ENCODE peak calls at places on chromosomes 6 and 20, in five cellular contexts. P is endodermal cell, U is HAP-1, F is HCT116, H is tibial artery. Y is an unnamed sample. For H3K9me3, the result is how much of the 10 kb centered on the place peaks cover.

GRCh38 chr20:58567437-58567836 is 52.2 kb upstream of the APCDD1L start:
- DNase-seq in P (no peak), U (no peak), F (no peak), H (no peak), Y (no peak)

GRCh38 chr6:94272327-94272726 is 853.0 kb upstream of the EPHA7 start:
- DNase-seq in P (no peak), U (no peak), F (no peak), H (no peak), Y (no peak)

GRCh38 chr6:164612731-164613130 is 696.7 kb downstream of the C6orf118 start:
- DNase-seq in P (no peak), U (no peak), F (no peak), H (no peak), Y (no peak)

GRCh38 chr6:7727951-7728854 is 2.3 kb downstream of the BMP6 start:
- DNase-seq in P (peak), U (peak), F (no peak), H (no peak), Y (no peak)

GRCh38 chr20:10729785-10730184 is 56.0 kb upstream of the JAG1 start:
- DNase-seq in P (no peak), U (no peak), F (no peak), H (no peak), Y (no peak)

GRCh38 chr6:11775791-11776409 is 2.7 kb downstream of the ADTRP start:
- DNase-seq in P (peak), U (no peak), F (no peak), H (no peak), Y (no peak)

GRCh38 chr20:47778398-47779354 is 6.6 kb downstream of the SULF2 start:
- DNase-seq in P (no peak), U (no peak), F (no peak), H (no peak), Y (no peak)

GRCh38 chr6:2434116-2434515 is 188.7 kb upstream of the GMDS start:
- DNase-seq in P (no peak), U (no peak), F (peak), H (no peak), Y (no peak)

GRCh38 chr6:56475736-56476457 is 166.8 kb downstream of the DST start:
- DNase-seq in P (no peak), U (no peak), F (no peak), H (no peak), Y (no peak)

GRCh38 chr6:36855750-36856149 is 16.5 kb upstream of the CPNE5 start:
- DNase-seq in P (peak), U (no peak), F (no peak), H (no peak), Y (no peak)

GRCh38 chr6:35552285-35552917 is 39.7 kb upstream of the TULP1 start:
- DNase-seq in P (peak), U (peak), F (peak), H (no peak), Y (peak)

GRCh38 chr6:168671863-168672546 is 231.0 kb downstream of the SMOC2 start:
- DNase-seq in P (no peak), U (no peak), F (no peak), H (no peak), Y (no peak)

GRCh38 chr6:161432546-161432945 is 158.7 kb upstream of the AGPAT4 start:
- DNase-seq in P (no peak), U (no peak), F (no peak), H (no peak), Y (no peak)

GRCh38 chr20:34984756-34985261 is 29.1 kb downstream of the MYH7B start:
- DNase-seq in P (no peak), U (no peak), F (no peak), H (no peak), Y (no peak)

GRCh38 chr6:163814494-163815364 is 400.2 kb downstream of the QKI start:
- DNase-seq in P (no peak), U (no peak), F (no peak), H (peak), Y (no peak)

GRCh38 chr20:10626896-10627295 is 46.9 kb downstream of the JAG1 start:
- DNase-seq in P (no peak), U (no peak), F (no peak), H (no peak), Y (no peak)

GRCh38 chr6:125310994-125311649 is 9.4 kb upstream of the HDDC2 start:
- DNase-seq in P (peak), U (peak), F (peak), H (no peak), Y (peak)

GRCh38 chr6:106637718-106638341 is 8.5 kb downstream of the QRSL1 start:
- DNase-seq in P (no peak), U (no peak), F (no peak), H (no peak), Y (no peak)

GRCh38 chr6:7914991-7915789 is 4.6 kb upstream of the TXNDC5 start:
- DNase-seq in P (peak), U (no peak), F (no peak), H (peak), Y (no peak)

GRCh38 chr6:55023231-55023630 is 151.1 kb upstream of the HCRTR2 start:
- DNase-seq in P (no peak), U (no peak), F (no peak), H (no peak), Y (no peak)

GRCh38 chr6:92708945-92709344 is 710.4 kb downstream of the EPHA7 start:
- DNase-seq in P (no peak), U (no peak), F (no peak), H (no peak), Y (no peak)

GRCh38 chr20:56826971-56827645 is 198.0 kb downstream of the TFAP2C start:
- DNase-seq in P (no peak), U (no peak), F (no peak), H (no peak), Y (no peak)

GRCh38 chr6:25089442-25089841 is 153.7 kb upstream of the RIPOR2 start:
- DNase-seq in P (no peak), U (no peak), F (no peak), H (no peak), Y (no peak)

GRCh38 chr6:73342174-73342573 is 11.9 kb downstream of the DPPA5 start:
- DNase-seq in P (no peak), U (no peak), F (no peak), H (no peak), Y (no peak)

GRCh38 chr6:140811642-140812041 is 1321.1 kb upstream of the GJE1 start:
- DNase-seq in P (no peak), U (no peak), F (no peak), H (no peak), Y (no peak)

GRCh38 chr6:167329014-167329413 is 4.1 kb downstream of the TTLL2 start:
- DNase-seq in P (peak), U (no peak), F (no peak), H (no peak), Y (no peak)

GRCh38 chr6:116971959-116972358 is 94.9 kb downstream of the RFX6 start:
- DNase-seq in P (peak), U (peak), F (peak), H (no peak), Y (no peak)

GRCh38 chr20:14198416-14198815 is 139.0 kb downstream of the FLRT3 start:
- DNase-seq in P (no peak), U (no peak), F (no peak), H (no peak), Y (no peak)

GRCh38 chr6:131958551-131959470 is 7.6 kb upstream of the CCN2 start:
- DNase-seq in P (no peak), U (no peak), F (no peak), H (no peak), Y (no peak)

GRCh38 chr20:57106030-57106682 is 160.3 kb downstream of the BMP7 start:
- DNase-seq in P (no peak), U (peak), F (peak), H (no peak), Y (no peak)

GRCh38 chr20:16028923-16029322 is 544.3 kb downstream of the KIF16B start:
- DNase-seq in P (no peak), U (no peak), F (no peak), H (no peak), Y (no peak)

GRCh38 chr20:16020971-16021370 is 552.3 kb downstream of the KIF16B start:
- DNase-seq in P (no peak), U (no peak), F (no peak), H (no peak), Y (no peak)

GRCh38 chr20:16027710-16028109 is 545.5 kb downstream of the KIF16B start:
- DNase-seq in P (no peak), U (no peak), F (no peak), H (no peak), Y (no peak)

GRCh38 chr20:16030253-16030652 is 543.0 kb downstream of the KIF16B start:
- DNase-seq in P (no peak), U (no peak), F (no peak), H (no peak), Y (no peak)

DNA sequence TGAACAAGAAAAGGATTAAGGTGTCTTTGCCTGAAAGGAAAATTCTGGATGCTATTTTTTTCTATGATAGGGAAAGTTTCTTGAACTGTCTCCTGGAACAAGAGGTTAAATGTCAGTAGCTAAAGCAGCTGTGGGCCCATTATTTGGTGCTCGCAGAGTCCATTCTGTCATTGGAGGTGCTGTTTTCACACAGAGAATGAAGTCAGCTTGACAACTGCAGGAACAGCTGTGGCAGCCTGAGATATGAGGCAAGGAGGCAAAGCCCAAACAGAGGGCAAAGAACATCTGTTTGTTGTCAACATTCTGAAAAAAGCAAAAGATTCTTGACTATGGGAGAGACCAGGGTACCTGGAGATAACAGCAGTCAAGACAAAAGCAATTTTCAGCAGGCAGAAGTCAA is 548.2 kb downstream of the KIF16B start:
- DNase-seq in P (no peak), U (no peak), F (no peak), H (no peak), Y (no peak)
- H3K9me3 ChIP-seq in P (under half), U (under half), F (under half), H (under half), Y (under half)

GRCh38 chr20:55745840-55746239 is 259.5 kb downstream of the CBLN4 start:
- DNase-seq in P (no peak), U (no peak), F (no peak), H (no peak), Y (no peak)

GRCh38 chr20:55746723-55747122 is 258.6 kb downstream of the CBLN4 start:
- DNase-seq in P (no peak), U (no peak), F (no peak), H (no peak), Y (no peak)

GRCh38 chr20:55740076-55740475 is 265.2 kb downstream of the CBLN4 start:
- DNase-seq in P (no peak), U (no peak), F (no peak), H (no peak), Y (no peak)

DNA sequence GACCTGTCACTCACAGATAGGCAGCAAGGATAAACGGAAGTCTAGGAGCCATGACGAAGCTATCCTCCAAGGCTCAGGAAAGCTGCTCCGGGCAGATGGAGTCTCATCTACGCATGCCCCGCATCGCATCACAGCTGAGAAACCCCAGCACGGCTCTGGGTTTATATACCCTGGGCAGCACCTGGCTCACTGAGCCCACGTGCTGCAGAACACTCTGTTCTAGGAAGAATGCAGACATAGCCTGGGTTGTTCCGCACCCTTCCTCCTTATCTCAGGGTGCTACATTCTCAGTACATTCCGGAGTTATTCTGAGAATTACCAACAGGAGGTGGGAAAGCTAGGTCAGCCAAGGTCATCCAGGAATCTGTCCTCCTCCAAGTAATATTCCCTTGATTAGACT is 260.4 kb downstream of the CBLN4 start:
- DNase-seq in P (no peak), U (no peak), F (no peak), H (no peak), Y (no peak)
- H3K9me3 ChIP-seq in P (half or more), U (under half), F (under half), H (under half), Y (under half)

GRCh38 chr6:118581489-118581959 is 33.4 kb downstream of the PLN start:
- DNase-seq in P (no peak), U (no peak), F (no peak), H (peak), Y (no peak)

GRCh38 chr6:118579786-118580185 is 31.7 kb downstream of the PLN start:
- DNase-seq in P (peak), U (peak), F (no peak), H (no peak), Y (no peak)

GRCh38 chr6:118577972-118578371 is 29.9 kb downstream of the PLN start:
- DNase-seq in P (no peak), U (no peak), F (no peak), H (no peak), Y (no peak)

GRCh38 chr6:118580585-118581419 is 32.7 kb downstream of the PLN start:
- DNase-seq in P (peak), U (peak), F (peak), H (peak), Y (peak)

DNA sequence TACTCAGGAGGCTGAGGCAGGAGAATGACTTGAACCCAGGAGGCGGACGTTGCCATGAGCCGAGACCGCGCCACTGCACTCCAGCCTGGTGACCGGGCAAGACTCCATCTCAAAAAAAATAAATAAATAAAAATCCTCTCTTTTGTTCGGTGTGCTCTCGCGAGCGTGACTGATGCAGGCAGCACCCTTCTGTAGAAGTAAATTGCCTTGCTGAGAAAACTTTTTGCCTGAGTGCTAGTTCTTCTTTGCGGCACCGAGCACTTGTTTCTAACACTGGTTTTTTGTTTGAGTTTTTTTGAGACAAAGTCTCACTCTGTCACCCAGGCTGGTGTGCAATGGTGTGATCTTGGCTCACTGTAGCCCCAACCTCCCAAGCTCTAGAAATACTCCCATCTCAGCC is 30.5 kb downstream of the PLN start:
- DNase-seq in P (no peak), U (no peak), F (no peak), H (no peak), Y (no peak)
- H3K9me3 ChIP-seq in P (half or more), U (under half), F (under half), H (under half), Y (under half)

GRCh38 chr6:67815623-67816022 is 819.5 kb upstream of the ADGRB3 start:
- DNase-seq in P (no peak), U (no peak), F (no peak), H (no peak), Y (no peak)

GRCh38 chr6:67812125-67812524 is 823.0 kb upstream of the ADGRB3 start:
- DNase-seq in P (no peak), U (no peak), F (no peak), H (no peak), Y (no peak)

GRCh38 chr6:67814262-67814661 is 820.8 kb upstream of the ADGRB3 start:
- DNase-seq in P (no peak), U (no peak), F (no peak), H (no peak), Y (no peak)

GRCh38 chr6:67812693-67813092 is 822.4 kb upstream of the ADGRB3 start:
- DNase-seq in P (no peak), U (no peak), F (no peak), H (no peak), Y (no peak)

GRCh38 chr6:67811239-67812037 is 823.6 kb upstream of the ADGRB3 start:
- DNase-seq in P (no peak), U (no peak), F (no peak), H (no peak), Y (no peak)
- H3K9me3 ChIP-seq in P (under half), U (under half), F (under half), H (under half), Y (under half)

GRCh38 chr20:59783020-59784010 is 150.1 kb downstream of the SYCP2 start:
- DNase-seq in P (peak), U (peak), F (peak), H (peak), Y (peak)

GRCh38 chr20:59779656-59780380 is 153.6 kb downstream of the SYCP2 start:
- DNase-seq in P (no peak), U (no peak), F (no peak), H (no peak), Y (no peak)

GRCh38 chr20:59780494-59781185 is 152.8 kb downstream of the SYCP2 start:
- DNase-seq in P (no peak), U (no peak), F (no peak), H (no peak), Y (no peak)

GRCh38 chr20:59778615-59779200 is 154.7 kb downstream of the SYCP2 start:
- DNase-seq in P (no peak), U (no peak), F (no peak), H (no peak), Y (no peak)

DNA sequence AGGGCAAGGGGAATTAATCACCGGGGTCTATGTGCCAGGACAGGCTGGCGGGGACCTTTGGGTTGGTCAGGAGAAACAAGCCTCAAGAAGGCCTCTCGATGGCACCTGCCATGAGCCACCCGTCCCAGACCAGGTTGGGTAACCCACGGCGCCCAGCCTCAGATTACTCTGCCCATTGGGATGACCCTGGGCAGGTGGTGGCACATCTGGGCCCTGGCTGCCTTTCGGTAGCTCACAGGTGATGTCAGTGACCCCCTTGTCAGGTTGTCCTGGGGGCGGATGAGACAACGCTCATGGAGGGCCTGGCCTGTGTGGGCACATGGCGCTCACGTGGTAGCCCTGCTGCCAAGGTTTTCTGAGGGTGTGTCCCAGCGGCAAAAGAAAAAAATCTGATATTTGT is 152.2 kb downstream of the SYCP2 start:
- DNase-seq in P (no peak), U (no peak), F (no peak), H (no peak), Y (no peak)
- H3K9me3 ChIP-seq in P (under half), U (under half), F (under half), H (under half), Y (under half)

GRCh38 chr6:48505621-48506020 is 394.6 kb upstream of the PTCHD4 start:
- DNase-seq in P (no peak), U (no peak), F (no peak), H (no peak), Y (no peak)
- H3K9me3 ChIP-seq in P (under half), U (under half), F (under half), H (under half), Y (under half)

GRCh38 chr6:133474516-133474915 is 233.4 kb downstream of the EYA4 start:
- DNase-seq in P (no peak), U (no peak), F (no peak), H (no peak), Y (no peak)
- H3K9me3 ChIP-seq in P (under half), U (under half), F (under half), H (under half), Y (under half)

GRCh38 chr6:67541591-67541990 is 1093.5 kb upstream of the ADGRB3 start:
- DNase-seq in P (no peak), U (no peak), F (no peak), H (no peak), Y (no peak)

GRCh38 chr6:67535946-67536345 is 1099.1 kb upstream of the ADGRB3 start:
- DNase-seq in P (no peak), U (no peak), F (no peak), H (no peak), Y (no peak)

DNA sequence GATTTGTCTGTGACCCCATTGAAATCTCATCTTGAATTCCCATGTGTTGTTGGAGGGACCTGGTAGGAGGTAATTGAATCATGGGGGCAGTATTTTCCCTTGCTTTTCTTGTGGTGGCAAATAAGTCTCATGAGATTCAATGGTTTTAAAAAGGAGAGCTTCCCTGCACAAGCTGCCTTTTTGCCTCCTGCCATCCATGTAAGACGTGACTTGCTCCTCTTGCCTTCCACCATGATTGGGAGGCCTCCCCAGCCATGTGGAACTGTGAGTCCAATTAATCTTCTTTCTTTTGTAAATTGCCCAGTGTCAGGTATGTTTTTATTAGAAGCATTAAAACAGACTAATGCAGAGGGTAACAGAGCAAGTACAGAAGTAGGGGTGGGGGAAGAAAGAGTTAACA is 1097.0 kb upstream of the ADGRB3 start:
- DNase-seq in P (no peak), U (no peak), F (no peak), H (no peak), Y (no peak)
- H3K9me3 ChIP-seq in P (under half), U (under half), F (under half), H (under half), Y (under half)

GRCh38 chr6:30282522-30282921 is 44.2 kb upstream of the TRIM39 start:
- DNase-seq in P (no peak), U (no peak), F (no peak), H (no peak), Y (no peak)
- H3K9me3 ChIP-seq in P (half or more), U (under half), F (under half), H (under half), Y (under half)

Y was measured in iPS DF 6.9.